ENCODE peak calls at places on chromosomes 7 and 10, in five cellular contexts. G, F, D, M and K are unnamed samples.

GRCh38 chr10:70323143-70323696 is 39.4 kb upstream of the NPFFR1 start:
- DNase-seq in F (no peak), M (no peak), D (no peak), G (no peak), K (no peak)

GRCh38 chr7:36871863-36872262 is 147.6 kb upstream of the AOAH start:
- DNase-seq in G (no peak), D (no peak), M (no peak), F (no peak), K (no peak)

GRCh38 chr7:55250313-55250712 is 114.8 kb upstream of the LANCL2 start:
- DNase-seq in D (no peak), G (peak; percentile 21), F (no peak), M (peak; percentile 25), K (peak; percentile 26)

GRCh38 chr7:106773228-106773627 is 91.9 kb upstream of the PIK3CG start:
- DNase-seq in D (no peak), F (no peak), G (no peak), M (no peak), K (no peak)

GRCh38 chr10:78470267-78471103 is 436.8 kb downstream of the RPS24 start:
- DNase-seq in M (no peak), F (no peak), G (no peak), D (no peak), K (peak; percentile 40)

GRCh38 chr7:113199841-113200240 is 81.5 kb upstream of the SMIM30 start:
- DNase-seq in F (no peak), M (peak; percentile 56), G (peak; percentile 55), D (no peak), K (peak; percentile 21)

GRCh38 chr7:28230273-28230672 is 49.7 kb upstream of the JAZF1 start:
- DNase-seq in G (no peak), F (no peak), M (no peak), D (no peak), K (no peak)

GRCh38 chr10:118732253-118733194 is 22.2 kb downstream of the CACUL1 start:
- DNase-seq in G (no peak), D (no peak), F (no peak), M (no peak), K (no peak)

GRCh38 chr10:7027913-7028808 is 382.7 kb downstream of the SFMBT2 start:
- DNase-seq in M (peak; percentile 36), F (no peak), G (peak; percentile 40), D (no peak), K (peak; percentile 31)

GRCh38 chr7:14125998-14126397 is 136.5 kb upstream of the ETV1 start:
- DNase-seq in D (no peak), M (peak; percentile 4), F (no peak), G (no peak), K (no peak)

GRCh38 chr10:114048472-114048871 is 4.8 kb downstream of the ADRB1 start:
- DNase-seq in G (no peak), M (no peak), D (no peak), F (no peak), K (no peak)

GRCh38 chr7:946256-946996 is 8.1 kb downstream of the ADAP1 start:
- DNase-seq in F (no peak), D (peak; percentile 34), G (no peak), M (no peak), K (no peak)

GRCh38 chr7:20508109-20508508 is 107.4 kb upstream of the ABCB5 start:
- DNase-seq in M (no peak), G (no peak), F (no peak), D (no peak), K (peak; percentile 7)

GRCh38 chr10:89352039-89352597 is 24.3 kb downstream of the IFIT3 start:
- DNase-seq in G (peak; percentile 97), D (no peak), M (peak; percentile 95), F (no peak), K (peak; percentile 94)

DNA sequence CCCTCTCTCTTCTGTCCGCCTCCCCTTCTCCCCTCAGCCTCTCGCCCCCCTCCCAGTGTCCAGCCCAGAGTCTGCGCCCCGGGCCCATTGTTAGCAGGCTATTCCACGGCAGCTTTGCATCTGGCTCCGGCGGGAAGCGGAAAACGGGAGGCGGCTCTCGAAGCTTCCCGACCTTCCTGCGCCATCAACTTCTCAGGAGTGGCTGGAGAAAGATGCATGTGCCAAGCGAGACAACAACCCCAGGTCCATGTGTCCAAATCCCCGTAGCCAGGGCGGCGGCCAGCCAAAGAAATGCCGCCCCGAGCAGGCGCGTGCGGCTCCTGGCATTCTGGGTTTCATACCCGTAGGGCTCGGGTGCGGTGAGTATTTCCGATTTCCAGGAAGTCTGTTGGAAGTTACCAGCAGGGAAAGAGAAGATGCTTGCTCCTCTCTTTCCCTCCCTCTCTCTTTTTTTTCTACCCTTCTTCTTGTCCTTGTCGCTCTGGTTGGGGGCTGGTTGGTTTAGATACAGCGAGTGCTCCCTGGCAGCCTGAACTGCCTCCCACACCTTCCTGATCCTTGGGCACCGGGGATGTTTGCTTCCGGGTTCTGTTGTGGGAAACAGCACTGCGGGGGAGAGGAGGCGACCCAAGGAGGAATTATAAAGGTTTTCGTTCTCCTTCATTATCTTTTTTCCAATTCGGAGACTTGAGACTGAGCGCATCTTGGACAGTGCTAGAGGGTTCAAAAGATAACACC is 1.2 kb upstream of the HOXA2 start:
- DNase-seq in D (no peak), G (no peak), M (no peak), F (no peak), K (no peak)
- H3K4me3 ChIP-seq in D (peak overlapping the region; percentile 58), G (no peak overlapping the region), M (no peak overlapping the region), F (peak overlapping the region; percentile 10), K (no peak overlapping the region)

GRCh38 chr10:107813396-107813795 is 648.9 kb upstream of the SORCS1 start:
- DNase-seq in D (no peak), F (no peak), G (no peak), M (no peak), K (no peak)

GRCh38 chr10:107809889-107810288 is 645.4 kb upstream of the SORCS1 start:
- DNase-seq in D (no peak), F (no peak), G (no peak), M (no peak), K (no peak)

GRCh38 chr10:107814865-107815487 is 650.5 kb upstream of the SORCS1 start:
- DNase-seq in F (peak; percentile 23), M (peak; percentile 73), G (peak; percentile 58), D (no peak), K (peak; percentile 67)
- TF ChIP-seq CTCF in F (peak; percentile 50), M (peak; percentile 87), G (peak; percentile 59), D (peak; percentile 52), K (peak; percentile 78)

DNA sequence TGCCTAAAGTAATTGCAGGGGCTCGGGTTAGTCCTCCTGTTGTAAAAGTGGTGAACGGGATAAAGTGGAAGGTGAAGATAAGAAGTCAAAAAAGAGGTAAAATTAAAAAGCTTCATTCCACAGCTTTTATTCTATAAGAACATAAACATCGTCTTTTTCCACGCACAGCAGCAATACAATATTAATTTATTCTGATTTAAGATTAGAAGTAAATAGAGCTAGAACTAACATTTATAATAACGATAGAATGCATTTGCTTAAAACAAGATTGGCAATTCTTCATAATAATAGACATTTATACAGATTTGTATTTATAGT is 3.7 kb downstream of the HOXA10 start:
- DNase-seq in M (no peak), G (no peak), D (no peak), F (no peak), K (no peak)
- H3K4me3 ChIP-seq in M (no peak overlapping the region), G (no peak overlapping the region), D (no peak overlapping the region), F (peak overlapping the region; percentile 24), K (no peak overlapping the region)

DNA sequence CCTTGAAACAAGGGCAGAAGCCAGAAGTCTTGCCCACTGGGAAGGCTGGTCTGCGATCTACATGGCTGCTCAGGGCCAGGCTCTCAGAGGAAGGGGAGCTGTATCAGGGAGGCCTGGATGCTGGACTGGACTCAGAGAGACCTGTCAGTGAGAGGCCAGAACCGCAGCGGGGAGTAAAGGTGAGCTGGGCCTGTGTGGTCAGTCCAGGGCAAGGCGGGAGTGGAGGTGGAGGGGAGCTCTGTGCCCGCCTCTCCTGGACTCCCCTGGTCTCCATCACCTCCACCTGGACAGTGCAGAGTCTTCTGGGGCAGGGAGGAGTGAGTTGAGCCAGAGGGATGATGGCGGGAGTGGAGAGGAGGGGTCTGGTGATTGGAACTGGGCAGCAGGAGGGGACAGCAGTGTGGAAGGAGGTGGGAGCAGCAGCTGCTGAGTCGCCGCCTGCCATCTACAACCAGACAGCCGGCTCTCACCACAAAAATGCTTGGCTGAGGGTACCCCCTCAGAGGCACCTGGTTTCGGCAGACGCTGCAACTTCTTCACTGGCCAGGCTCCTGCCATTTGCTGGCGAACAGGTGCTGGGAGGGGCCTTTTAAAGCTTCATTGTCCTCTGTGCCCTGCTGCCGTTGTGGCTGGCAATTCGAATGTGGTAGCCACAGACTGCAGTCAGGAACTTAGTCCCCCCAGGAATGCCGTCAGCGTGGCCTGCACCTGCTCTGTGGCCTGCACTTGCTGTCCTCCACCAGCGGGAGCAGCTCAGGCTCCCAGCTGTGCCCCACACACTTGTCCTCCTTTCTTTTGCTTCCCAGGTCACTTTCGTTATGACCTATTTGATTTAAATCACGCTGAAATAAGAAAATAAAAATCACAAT is 3.5 kb downstream of the RASSF4 start:
- DNase-seq in G (no peak), M (no peak), F (no peak), D (no peak), K (no peak)
- TF ChIP-seq CTCF in G (peak; percentile 14), M (peak; percentile 13), F (no peak), D (peak; percentile 49), K (peak; percentile 24)

GRCh38 chr10:124220547-124220946 is 127.1 kb upstream of the CHST15 start:
- DNase-seq in F (no peak), M (no peak), G (no peak), D (no peak), K (no peak)
- H3K4me3 ChIP-seq in F (no peak overlapping the region), M (no peak overlapping the region), G (no peak overlapping the region), D (peak overlapping the region; percentile 23), K (no peak overlapping the region)

GRCh38 chr10:34814228-34815173 is 595 bp downstream of the PARD3 start:
- DNase-seq in F (no peak), G (peak; percentile 44), D (no peak), M (no peak), K (no peak)
- TF ChIP-seq CTCF in F (no peak), G (peak; percentile 4), D (no peak), M (no peak), K (peak; percentile 1)

GRCh38 chr10:21293518-21294356 is 231.7 kb downstream of the SKIDA1 start:
- DNase-seq in D (no peak), M (peak; percentile 31), F (no peak), G (peak; percentile 47), K (no peak)
- H3K4me3 ChIP-seq in D (no peak overlapping the region), M (no peak overlapping the region), F (no peak overlapping the region), G (peak overlapping the region; percentile 26), K (no peak overlapping the region)

GRCh38 chr7:75735059-75735458 is 3.7 kb downstream of the HIP1 start:
- DNase-seq in G (no peak), D (no peak), F (no peak), M (no peak), K (no peak)

GRCh38 chr7:75729851-75730274 is 8.9 kb downstream of the HIP1 start:
- DNase-seq in G (no peak), M (no peak), F (no peak), D (peak; percentile 39), K (no peak)

GRCh38 chr7:75734586-75735047 is 4.1 kb downstream of the HIP1 start:
- DNase-seq in M (no peak), G (peak; percentile 50), D (no peak), F (no peak), K (no peak)

GRCh38 chr7:75732764-75733630 is 5.7 kb downstream of the HIP1 start:
- DNase-seq in F (no peak), D (no peak), M (peak; percentile 54), G (peak; percentile 73), K (no peak)

GRCh38 chr7:75732016-75732521 is 6.7 kb downstream of the HIP1 start:
- DNase-seq in M (no peak), G (no peak), D (no peak), F (no peak), K (no peak)
- TF ChIP-seq CTCF in M (no peak), G (no peak), D (no peak), F (no peak), K (no peak)